ENCODE peak calls at places on chromosomes 13 and 19, in seven cellular contexts. One of them, this sample, is unnamed.

GRCh38 chr19:50906217-50906616 is 5.0 kb downstream of the KLK4 start:
- DNase-seq in breast epithelium: no peak
- DNase-seq in sigmoid colon: no peak
- DNase-seq in upper lobe of right lung: no peak
- DNase-seq in HFF-Myc: no peak
- DNase-seq in thoracic aorta: no peak
- DNase-seq in tibial artery: no peak
- DNase-seq in this sample: no peak

GRCh38 chr19:40592170-40592569 is 9.0 kb upstream of the LTBP4 start:
- DNase-seq in breast epithelium: no peak
- DNase-seq in sigmoid colon: no peak
- DNase-seq in upper lobe of right lung: no peak
- DNase-seq in HFF-Myc: no peak
- DNase-seq in thoracic aorta: no peak
- DNase-seq in tibial artery: no peak
- DNase-seq in this sample: no peak

GRCh38 chr13:98144501-98145350 is 1.8 kb downstream of the FARP1 start:
- DNase-seq in breast epithelium: no peak
- DNase-seq in sigmoid colon: no peak
- DNase-seq in upper lobe of right lung: no peak
- DNase-seq in HFF-Myc: peak; percentile 46
- DNase-seq in thoracic aorta: no peak
- DNase-seq in tibial artery: no peak
- DNase-seq in this sample: no peak

GRCh38 chr13:75302031-75302430 is 179.9 kb downstream of the TBC1D4 start:
- DNase-seq in breast epithelium: no peak
- DNase-seq in sigmoid colon: no peak
- DNase-seq in upper lobe of right lung: no peak
- DNase-seq in HFF-Myc: no peak
- DNase-seq in thoracic aorta: no peak
- DNase-seq in tibial artery: no peak
- DNase-seq in this sample: no peak

GRCh38 chr13:97559981-97560380 is 126.0 kb downstream of the RAP2A start:
- DNase-seq in breast epithelium: no peak
- DNase-seq in sigmoid colon: no peak
- DNase-seq in upper lobe of right lung: no peak
- DNase-seq in HFF-Myc: no peak
- DNase-seq in thoracic aorta: no peak
- DNase-seq in tibial artery: no peak
- DNase-seq in this sample: no peak

GRCh38 chr19:36745870-36746269 is 26.7 kb downstream of the ZNF850 start:
- DNase-seq in breast epithelium: no peak
- DNase-seq in sigmoid colon: no peak
- DNase-seq in upper lobe of right lung: no peak
- DNase-seq in HFF-Myc: no peak
- DNase-seq in thoracic aorta: no peak
- DNase-seq in tibial artery: no peak
- DNase-seq in this sample: no peak

GRCh38 chr13:73268306-73268705 is 209.5 kb downstream of the KLF5 start:
- DNase-seq in breast epithelium: no peak
- DNase-seq in sigmoid colon: no peak
- DNase-seq in upper lobe of right lung: no peak
- DNase-seq in HFF-Myc: no peak
- DNase-seq in thoracic aorta: no peak
- DNase-seq in tibial artery: no peak
- DNase-seq in this sample: no peak

GRCh38 chr19:54421521-54421920 is 6.3 kb downstream of the TTYH1 start:
- DNase-seq in breast epithelium: no peak
- DNase-seq in sigmoid colon: no peak
- DNase-seq in upper lobe of right lung: no peak
- DNase-seq in HFF-Myc: no peak
- DNase-seq in thoracic aorta: no peak
- DNase-seq in tibial artery: no peak
- DNase-seq in this sample: no peak

GRCh38 chr13:78228940-78229339 is 310.3 kb upstream of the EDNRB start:
- DNase-seq in breast epithelium: no peak
- DNase-seq in sigmoid colon: no peak
- DNase-seq in upper lobe of right lung: no peak
- DNase-seq in HFF-Myc: no peak
- DNase-seq in thoracic aorta: no peak
- DNase-seq in tibial artery: no peak
- DNase-seq in this sample: no peak

GRCh38 chr19:44960906-44961734 is 5.9 kb downstream of the CLPTM1 start:
- DNase-seq in breast epithelium: no peak
- DNase-seq in sigmoid colon: no peak
- DNase-seq in upper lobe of right lung: no peak
- DNase-seq in HFF-Myc: no peak
- DNase-seq in thoracic aorta: no peak
- DNase-seq in tibial artery: no peak
- DNase-seq in this sample: no peak

GRCh38 chr13:110263906-110264305 is 43.1 kb downstream of the COL4A1 start:
- DNase-seq in breast epithelium: no peak
- DNase-seq in sigmoid colon: peak; percentile 84
- DNase-seq in upper lobe of right lung: no peak
- DNase-seq in HFF-Myc: no peak
- DNase-seq in thoracic aorta: no peak
- DNase-seq in tibial artery: no peak
- DNase-seq in this sample: no peak

GRCh38 chr13:112710855-112711527 is 21.2 kb downstream of the ATP11A start:
- DNase-seq in breast epithelium: no peak
- DNase-seq in sigmoid colon: peak; percentile 74
- DNase-seq in upper lobe of right lung: no peak
- DNase-seq in HFF-Myc: no peak
- DNase-seq in thoracic aorta: no peak
- DNase-seq in tibial artery: peak; percentile 60
- DNase-seq in this sample: no peak

GRCh38 chr19:56764296-56764695 is 76.2 kb downstream of the PEG3 start:
- DNase-seq in breast epithelium: no peak
- DNase-seq in sigmoid colon: no peak
- DNase-seq in upper lobe of right lung: no peak
- DNase-seq in HFF-Myc: no peak
- DNase-seq in thoracic aorta: no peak
- DNase-seq in tibial artery: no peak
- DNase-seq in this sample: no peak

GRCh38 chr19:4970558-4971423 is 1.9 kb downstream of the KDM4B start:
- DNase-seq in breast epithelium: no peak
- DNase-seq in sigmoid colon: peak; percentile 76
- DNase-seq in upper lobe of right lung: no peak
- DNase-seq in HFF-Myc: no peak
- DNase-seq in thoracic aorta: no peak
- DNase-seq in tibial artery: no peak
- DNase-seq in this sample: no peak

GRCh38 chr13:112779856-112780604 is 90.2 kb downstream of the ATP11A start:
- DNase-seq in breast epithelium: no peak
- DNase-seq in sigmoid colon: no peak
- DNase-seq in upper lobe of right lung: no peak
- DNase-seq in HFF-Myc: no peak
- DNase-seq in thoracic aorta: no peak
- DNase-seq in tibial artery: peak; percentile 45
- DNase-seq in this sample: no peak

GRCh38 chr13:110841846-110842245 is 73.0 kb downstream of the ANKRD10 start:
- DNase-seq in breast epithelium: no peak
- DNase-seq in sigmoid colon: no peak
- DNase-seq in upper lobe of right lung: no peak
- DNase-seq in HFF-Myc: no peak
- DNase-seq in thoracic aorta: no peak
- DNase-seq in tibial artery: no peak
- DNase-seq in this sample: no peak

GRCh38 chr13:49869514-49869913 is 66.6 kb downstream of the SPRYD7 start:
- DNase-seq in breast epithelium: no peak
- DNase-seq in sigmoid colon: no peak
- DNase-seq in upper lobe of right lung: no peak
- DNase-seq in HFF-Myc: peak; percentile 9
- DNase-seq in thoracic aorta: no peak
- DNase-seq in tibial artery: no peak
- DNase-seq in this sample: no peak

GRCh38 chr13:37753776-37754175 is 115.8 kb downstream of the TRPC4 start:
- DNase-seq in breast epithelium: no peak
- DNase-seq in sigmoid colon: no peak
- DNase-seq in upper lobe of right lung: no peak
- DNase-seq in HFF-Myc: no peak
- DNase-seq in thoracic aorta: no peak
- DNase-seq in tibial artery: no peak
- DNase-seq in this sample: no peak

GRCh38 chr13:90416938-90417337 is 930.5 kb upstream of the MIR17HG start:
- DNase-seq in breast epithelium: no peak
- DNase-seq in sigmoid colon: no peak
- DNase-seq in upper lobe of right lung: no peak
- DNase-seq in HFF-Myc: no peak
- DNase-seq in thoracic aorta: no peak
- DNase-seq in tibial artery: no peak
- DNase-seq in this sample: peak; percentile 19

GRCh38 chr19:29630661-29631060 is 24.6 kb downstream of the POP4 start:
- DNase-seq in breast epithelium: no peak
- DNase-seq in sigmoid colon: peak; percentile 9
- DNase-seq in upper lobe of right lung: no peak
- DNase-seq in HFF-Myc: no peak
- DNase-seq in thoracic aorta: no peak
- DNase-seq in tibial artery: no peak
- DNase-seq in this sample: no peak

GRCh38 chr13:26785845-26786630 is 25.5 kb upstream of the GPR12 start:
- DNase-seq in breast epithelium: no peak
- DNase-seq in sigmoid colon: peak; percentile 74
- DNase-seq in upper lobe of right lung: no peak
- DNase-seq in HFF-Myc: peak; percentile 2
- DNase-seq in thoracic aorta: no peak
- DNase-seq in tibial artery: no peak
- DNase-seq in this sample: no peak

GRCh38 chr13:96003304-96003703 is 49.9 kb downstream of the UGGT2 start:
- DNase-seq in breast epithelium: no peak
- DNase-seq in sigmoid colon: no peak
- DNase-seq in upper lobe of right lung: no peak
- DNase-seq in HFF-Myc: no peak
- DNase-seq in thoracic aorta: no peak
- DNase-seq in tibial artery: no peak
- DNase-seq in this sample: no peak

GRCh38 chr19:1412995-1413889 is 5.9 kb downstream of the DAZAP1 start:
- DNase-seq in breast epithelium: no peak
- DNase-seq in sigmoid colon: no peak
- DNase-seq in upper lobe of right lung: no peak
- DNase-seq in HFF-Myc: no peak
- DNase-seq in thoracic aorta: no peak
- DNase-seq in tibial artery: no peak
- DNase-seq in this sample: no peak

GRCh38 chr19:1410789-1411188 is 3.4 kb downstream of the DAZAP1 start:
- DNase-seq in breast epithelium: no peak
- DNase-seq in sigmoid colon: no peak
- DNase-seq in upper lobe of right lung: no peak
- DNase-seq in HFF-Myc: no peak
- DNase-seq in thoracic aorta: no peak
- DNase-seq in tibial artery: no peak
- DNase-seq in this sample: no peak

GRCh38 chr19:1410136-1410786 is 2.9 kb downstream of the DAZAP1 start:
- DNase-seq in breast epithelium: no peak
- DNase-seq in sigmoid colon: no peak
- DNase-seq in upper lobe of right lung: no peak
- DNase-seq in HFF-Myc: no peak
- DNase-seq in thoracic aorta: no peak
- DNase-seq in tibial artery: no peak
- DNase-seq in this sample: no peak

GRCh38 chr19:1412323-1412923 is 5.0 kb downstream of the DAZAP1 start:
- DNase-seq in breast epithelium: no peak
- DNase-seq in sigmoid colon: no peak
- DNase-seq in upper lobe of right lung: no peak
- DNase-seq in HFF-Myc: no peak
- DNase-seq in thoracic aorta: no peak
- DNase-seq in tibial artery: no peak
- DNase-seq in this sample: no peak

GRCh38 chr19:1411255-1412191 is 4.1 kb downstream of the DAZAP1 start:
- DNase-seq in breast epithelium: no peak
- DNase-seq in sigmoid colon: no peak
- DNase-seq in upper lobe of right lung: no peak
- DNase-seq in HFF-Myc: no peak
- DNase-seq in thoracic aorta: peak; percentile 24
- DNase-seq in tibial artery: no peak
- DNase-seq in this sample: peak; percentile 37
- H3K4me3 ChIP-seq in breast epithelium: no peak overlapping the region
- H3K4me3 ChIP-seq in sigmoid colon: no peak overlapping the region
- H3K4me3 ChIP-seq in upper lobe of right lung: no peak overlapping the region
- H3K4me3 ChIP-seq in HFF-Myc: peak overlapping the region; percentile 70
- H3K4me3 ChIP-seq in thoracic aorta: no peak overlapping the region
- H3K4me3 ChIP-seq in tibial artery: no peak overlapping the region
- H3K4me3 ChIP-seq in this sample: no peak overlapping the region

GRCh38 chr19:35042056-35042730 is 672 bp downstream of the HPN start:
- DNase-seq in breast epithelium: no peak
- DNase-seq in sigmoid colon: no peak
- DNase-seq in upper lobe of right lung: no peak
- DNase-seq in HFF-Myc: no peak
- DNase-seq in thoracic aorta: no peak
- DNase-seq in tibial artery: no peak
- DNase-seq in this sample: no peak
- H3K4me3 ChIP-seq in breast epithelium: no peak overlapping the region
- H3K4me3 ChIP-seq in sigmoid colon: no peak overlapping the region
- H3K4me3 ChIP-seq in upper lobe of right lung: peak overlapping the region; percentile 39
- H3K4me3 ChIP-seq in HFF-Myc: no peak overlapping the region
- H3K4me3 ChIP-seq in thoracic aorta: no peak overlapping the region
- H3K4me3 ChIP-seq in tibial artery: no peak overlapping the region
- H3K4me3 ChIP-seq in this sample: no peak overlapping the region

GRCh38 chr19:52959613-52960295 is 2.9 kb downstream of the ZNF816 start:
- DNase-seq in breast epithelium: no peak
- DNase-seq in sigmoid colon: no peak
- DNase-seq in upper lobe of right lung: no peak
- DNase-seq in HFF-Myc: no peak
- DNase-seq in thoracic aorta: no peak
- DNase-seq in tibial artery: peak; percentile 58
- DNase-seq in this sample: no peak
- H3K4me3 ChIP-seq in breast epithelium: no peak overlapping the region
- H3K4me3 ChIP-seq in sigmoid colon: no peak overlapping the region
- H3K4me3 ChIP-seq in upper lobe of right lung: no peak overlapping the region
- H3K4me3 ChIP-seq in HFF-Myc: no peak overlapping the region
- H3K4me3 ChIP-seq in thoracic aorta: no peak overlapping the region
- H3K4me3 ChIP-seq in tibial artery: no peak overlapping the region
- H3K4me3 ChIP-seq in this sample: no peak overlapping the region

GRCh38 chr13:113862191-113862765 is 1.6 kb downstream of the GAS6 start:
- DNase-seq in breast epithelium: peak; percentile 24
- DNase-seq in sigmoid colon: no peak
- DNase-seq in upper lobe of right lung: no peak
- DNase-seq in HFF-Myc: no peak
- DNase-seq in thoracic aorta: no peak
- DNase-seq in tibial artery: peak; percentile 65
- DNase-seq in this sample: no peak

GRCh38 chr13:113862766-113863510 is 938 bp downstream of the GAS6 start:
- DNase-seq in breast epithelium: peak; percentile 72
- DNase-seq in sigmoid colon: no peak
- DNase-seq in upper lobe of right lung: peak; percentile 84
- DNase-seq in HFF-Myc: no peak
- DNase-seq in thoracic aorta: no peak
- DNase-seq in tibial artery: peak; percentile 82
- DNase-seq in this sample: no peak

GRCh38 chr13:113861433-113862030 is 2.3 kb downstream of the GAS6 start:
- DNase-seq in breast epithelium: peak; percentile 59
- DNase-seq in sigmoid colon: no peak
- DNase-seq in upper lobe of right lung: no peak
- DNase-seq in HFF-Myc: no peak
- DNase-seq in thoracic aorta: no peak
- DNase-seq in tibial artery: peak; percentile 57
- DNase-seq in this sample: no peak

GRCh38 chr13:113863511-113864302 is at the start of gene GAS6:
- DNase-seq in breast epithelium: peak; percentile 38
- DNase-seq in sigmoid colon: no peak
- DNase-seq in upper lobe of right lung: peak; percentile 80
- DNase-seq in HFF-Myc: no peak
- DNase-seq in thoracic aorta: no peak
- DNase-seq in tibial artery: peak; percentile 86
- DNase-seq in this sample: no peak

GRCh38 chr13:113864303-113864890 is 521 bp upstream of the GAS6 start:
- DNase-seq in breast epithelium: peak; percentile 15
- DNase-seq in sigmoid colon: no peak
- DNase-seq in upper lobe of right lung: no peak
- DNase-seq in HFF-Myc: no peak
- DNase-seq in thoracic aorta: no peak
- DNase-seq in tibial artery: peak; percentile 60
- DNase-seq in this sample: no peak
- H3K4me3 ChIP-seq in breast epithelium: peak overlapping the region; percentile 85
- H3K4me3 ChIP-seq in sigmoid colon: peak overlapping the region; percentile 81
- H3K4me3 ChIP-seq in upper lobe of right lung: peak overlapping the region; percentile 71
- H3K4me3 ChIP-seq in HFF-Myc: peak overlapping the region; percentile 77
- H3K4me3 ChIP-seq in thoracic aorta: peak overlapping the region; percentile 85
- H3K4me3 ChIP-seq in tibial artery: peak overlapping the region; percentile 86
- H3K4me3 ChIP-seq in this sample: peak overlapping the region; percentile 72

This sample was measured in retinal pigment epithelial cell.